ENCODE peak calls at places on chromosomes 12 and 14, in five cellular contexts. One of them, this sample, is unnamed.

GRCh38 chr12:82866946-82867345 is 180.2 kb downstream of the TMTC2 start:
- DNase-seq in sigmoid colon: no peak
- DNase-seq in fibroblast of villous mesenchyme: no peak
- DNase-seq in GM12865: no peak
- DNase-seq in A549: no peak
- DNase-seq in this sample: no peak

GRCh38 chr14:28163897-28164296 is 602.7 kb upstream of the FOXG1 start:
- DNase-seq in sigmoid colon: no peak
- DNase-seq in fibroblast of villous mesenchyme: no peak
- DNase-seq in GM12865: no peak
- DNase-seq in A549: no peak
- DNase-seq in this sample: no peak

GRCh38 chr12:51392556-51393237 is 1.5 kb upstream of the GALNT6 start:
- DNase-seq in sigmoid colon: no peak
- DNase-seq in fibroblast of villous mesenchyme: no peak
- DNase-seq in GM12865: peak
- DNase-seq in A549: no peak
- DNase-seq in this sample: no peak

GRCh38 chr14:51367600-51367931 is 127.5 kb downstream of the TMX1 start:
- DNase-seq in sigmoid colon: no peak
- DNase-seq in fibroblast of villous mesenchyme: peak
- DNase-seq in GM12865: no peak
- DNase-seq in A549: no peak
- DNase-seq in this sample: peak

GRCh38 chr14:58992935-58993334 is 195.5 kb upstream of the DAAM1 start:
- DNase-seq in sigmoid colon: no peak
- DNase-seq in fibroblast of villous mesenchyme: no peak
- DNase-seq in GM12865: no peak
- DNase-seq in A549: no peak
- DNase-seq in this sample: no peak

GRCh38 chr12:82120901-82121300 is 237.3 kb downstream of the CCDC59 start:
- DNase-seq in sigmoid colon: no peak
- DNase-seq in fibroblast of villous mesenchyme: no peak
- DNase-seq in GM12865: no peak
- DNase-seq in A549: no peak
- DNase-seq in this sample: no peak

GRCh38 chr12:2453076-2453806 is 341.5 kb upstream of the FKBP4 start:
- DNase-seq in sigmoid colon: peak
- DNase-seq in fibroblast of villous mesenchyme: no peak
- DNase-seq in GM12865: no peak
- DNase-seq in A549: no peak
- DNase-seq in this sample: no peak

GRCh38 chr12:65699251-65699650 is 125.0 kb upstream of the HMGA2 start:
- DNase-seq in sigmoid colon: no peak
- DNase-seq in fibroblast of villous mesenchyme: peak
- DNase-seq in GM12865: no peak
- DNase-seq in A549: no peak
- DNase-seq in this sample: peak

GRCh38 chr12:117590999-117591398 is 229.6 kb upstream of the NOS1 start:
- DNase-seq in sigmoid colon: no peak
- DNase-seq in fibroblast of villous mesenchyme: no peak
- DNase-seq in GM12865: no peak
- DNase-seq in A549: no peak
- DNase-seq in this sample: no peak

GRCh38 chr12:80794506-80794905 is 77.8 kb downstream of the MYF5 start:
- DNase-seq in sigmoid colon: no peak
- DNase-seq in fibroblast of villous mesenchyme: no peak
- DNase-seq in GM12865: no peak
- DNase-seq in A549: no peak
- DNase-seq in this sample: no peak

GRCh38 chr12:125180144-125180543 is 114.9 kb downstream of the AACS start:
- DNase-seq in sigmoid colon: no peak
- DNase-seq in fibroblast of villous mesenchyme: no peak
- DNase-seq in GM12865: no peak
- DNase-seq in A549: no peak
- DNase-seq in this sample: no peak

GRCh38 chr14:100019156-100019882 is 45.9 kb upstream of the EVL start:
- DNase-seq in sigmoid colon: no peak
- DNase-seq in fibroblast of villous mesenchyme: peak
- DNase-seq in GM12865: no peak
- DNase-seq in A549: peak
- DNase-seq in this sample: peak

GRCh38 chr12:1591029-1591428 is 3.4 kb downstream of the FBXL14 start:
- DNase-seq in sigmoid colon: no peak
- DNase-seq in fibroblast of villous mesenchyme: peak
- DNase-seq in GM12865: peak
- DNase-seq in A549: peak
- DNase-seq in this sample: peak

DNA sequence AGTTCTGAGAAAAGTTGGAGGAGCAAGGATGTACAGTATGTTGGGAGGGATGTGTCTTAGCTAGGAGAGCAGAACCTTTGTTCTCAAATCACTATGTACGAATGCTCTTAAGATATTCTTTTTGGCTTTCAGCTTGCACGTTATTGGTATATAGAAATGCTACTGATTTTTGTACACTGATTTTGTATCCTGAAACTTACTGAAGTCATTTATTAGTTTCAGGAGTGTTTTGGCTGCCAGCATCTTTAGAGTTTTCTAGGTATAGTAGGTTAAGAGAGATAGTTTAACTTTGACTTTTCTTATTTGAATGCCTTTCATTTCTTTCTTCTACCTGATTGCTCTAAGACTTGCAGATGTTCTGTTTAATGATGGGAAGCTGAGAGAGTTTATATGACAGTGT is 442.8 kb upstream of the FBXO33 start:
- DNase-seq in sigmoid colon: no peak
- DNase-seq in fibroblast of villous mesenchyme: no peak
- DNase-seq in GM12865: peak
- DNase-seq in A549: no peak
- DNase-seq in this sample: no peak
- H3K4me3 ChIP-seq in sigmoid colon: no peak
- H3K4me3 ChIP-seq in fibroblast of villous mesenchyme: no peak
- H3K4me3 ChIP-seq in GM12865: no peak
- H3K4me3 ChIP-seq in A549: no peak
- H3K4me3 ChIP-seq in this sample: no peak

DNA sequence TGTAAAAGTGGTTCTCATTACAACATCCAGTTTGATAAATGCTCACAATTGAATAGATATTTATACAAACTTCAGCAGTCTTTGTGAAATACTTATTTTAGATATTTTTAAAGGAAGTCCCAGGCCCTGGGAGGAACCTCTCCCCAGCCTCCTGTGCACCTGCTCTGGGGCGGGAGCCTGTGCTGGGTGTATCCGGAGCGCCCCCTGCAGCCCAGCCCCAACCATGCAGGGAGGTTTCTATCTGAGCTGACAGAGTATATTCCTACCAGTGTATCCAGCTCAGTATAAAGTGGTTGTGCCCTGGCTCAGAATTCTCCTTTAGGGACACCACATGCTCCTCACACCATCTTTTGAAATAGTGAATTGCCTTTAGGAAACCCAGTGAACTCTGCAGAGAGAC is 851.8 kb downstream of the TMEM121 start:
- DNase-seq in sigmoid colon: no peak
- DNase-seq in fibroblast of villous mesenchyme: no peak
- DNase-seq in GM12865: no peak
- DNase-seq in A549: no peak
- DNase-seq in this sample: no peak
- TF ChIP-seq CTCF in sigmoid colon: no peak
- TF ChIP-seq CTCF in fibroblast of villous mesenchyme: no peak
- TF ChIP-seq CTCF in GM12865: peak
- TF ChIP-seq CTCF in A549: no peak
- TF ChIP-seq CTCF in this sample: no peak

GRCh38 chr12:132583311-132583710 is 27.1 kb downstream of the LRCOL1 start:
- DNase-seq in sigmoid colon: no peak
- DNase-seq in fibroblast of villous mesenchyme: no peak
- DNase-seq in GM12865: no peak
- DNase-seq in A549: no peak
- DNase-seq in this sample: no peak

GRCh38 chr12:132583736-132584135 is 26.6 kb downstream of the LRCOL1 start:
- DNase-seq in sigmoid colon: no peak
- DNase-seq in fibroblast of villous mesenchyme: no peak
- DNase-seq in GM12865: no peak
- DNase-seq in A549: no peak
- DNase-seq in this sample: no peak

GRCh38 chr12:132582058-132582420 is 28.3 kb downstream of the LRCOL1 start:
- DNase-seq in sigmoid colon: no peak
- DNase-seq in fibroblast of villous mesenchyme: peak
- DNase-seq in GM12865: no peak
- DNase-seq in A549: no peak
- DNase-seq in this sample: no peak

GRCh38 chr12:132581348-132582057 is 28.9 kb downstream of the LRCOL1 start:
- DNase-seq in sigmoid colon: no peak
- DNase-seq in fibroblast of villous mesenchyme: no peak
- DNase-seq in GM12865: no peak
- DNase-seq in A549: no peak
- DNase-seq in this sample: no peak

GRCh38 chr12:132582582-132583279 is 27.7 kb downstream of the LRCOL1 start:
- DNase-seq in sigmoid colon: no peak
- DNase-seq in fibroblast of villous mesenchyme: no peak
- DNase-seq in GM12865: no peak
- DNase-seq in A549: no peak
- DNase-seq in this sample: no peak
- H3K4me3 ChIP-seq in sigmoid colon: peak
- H3K4me3 ChIP-seq in fibroblast of villous mesenchyme: peak
- H3K4me3 ChIP-seq in GM12865: no peak
- H3K4me3 ChIP-seq in A549: no peak
- H3K4me3 ChIP-seq in this sample: no peak

GRCh38 chr14:103296987-103297386 is 37.0 kb upstream of the EIF5 start:
- DNase-seq in sigmoid colon: peak
- DNase-seq in fibroblast of villous mesenchyme: no peak
- DNase-seq in GM12865: no peak
- DNase-seq in A549: no peak
- DNase-seq in this sample: no peak
- TF ChIP-seq CTCF in sigmoid colon: no peak
- TF ChIP-seq CTCF in fibroblast of villous mesenchyme: peak
- TF ChIP-seq CTCF in GM12865: no peak
- TF ChIP-seq CTCF in A549: no peak
- TF ChIP-seq CTCF in this sample: no peak

DNA sequence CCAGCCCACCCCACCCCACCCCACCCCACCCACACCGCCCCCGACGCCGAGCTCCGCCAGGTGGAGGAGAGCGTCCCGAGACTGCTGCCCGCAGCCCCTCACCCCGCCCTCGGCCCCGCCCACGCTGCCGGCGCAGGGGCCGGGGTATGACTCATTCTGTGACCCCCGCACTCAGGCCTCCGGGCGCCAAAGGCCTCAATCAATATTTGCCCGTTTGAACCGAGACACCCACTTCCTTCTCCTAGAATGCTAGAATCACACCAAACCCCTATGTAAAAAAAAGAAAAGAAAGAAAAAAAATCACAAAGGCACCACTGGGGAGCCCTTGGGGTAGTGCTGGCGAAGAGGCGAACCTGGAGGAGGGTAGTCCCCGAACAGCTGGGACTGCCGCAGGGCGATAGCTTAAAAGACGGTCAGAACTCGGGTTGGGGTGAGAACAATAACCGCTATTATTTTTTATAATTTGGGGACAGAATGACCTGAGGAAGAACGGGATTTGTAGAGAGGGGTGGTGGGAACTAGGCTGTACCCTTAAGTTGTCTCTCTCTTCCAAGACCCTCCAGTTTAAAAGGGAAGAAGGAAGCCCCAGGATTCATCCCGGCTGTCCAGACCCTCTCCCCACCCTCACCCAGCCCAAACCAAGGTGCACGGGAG is 894 bp downstream of the KRT8 start:
- DNase-seq in sigmoid colon: no peak
- DNase-seq in fibroblast of villous mesenchyme: peak
- DNase-seq in GM12865: peak
- DNase-seq in A549: peak
- DNase-seq in this sample: peak
- H3K4me3 ChIP-seq in sigmoid colon: peak
- H3K4me3 ChIP-seq in fibroblast of villous mesenchyme: peak
- H3K4me3 ChIP-seq in GM12865: no peak
- H3K4me3 ChIP-seq in A549: peak
- H3K4me3 ChIP-seq in this sample: peak

DNA sequence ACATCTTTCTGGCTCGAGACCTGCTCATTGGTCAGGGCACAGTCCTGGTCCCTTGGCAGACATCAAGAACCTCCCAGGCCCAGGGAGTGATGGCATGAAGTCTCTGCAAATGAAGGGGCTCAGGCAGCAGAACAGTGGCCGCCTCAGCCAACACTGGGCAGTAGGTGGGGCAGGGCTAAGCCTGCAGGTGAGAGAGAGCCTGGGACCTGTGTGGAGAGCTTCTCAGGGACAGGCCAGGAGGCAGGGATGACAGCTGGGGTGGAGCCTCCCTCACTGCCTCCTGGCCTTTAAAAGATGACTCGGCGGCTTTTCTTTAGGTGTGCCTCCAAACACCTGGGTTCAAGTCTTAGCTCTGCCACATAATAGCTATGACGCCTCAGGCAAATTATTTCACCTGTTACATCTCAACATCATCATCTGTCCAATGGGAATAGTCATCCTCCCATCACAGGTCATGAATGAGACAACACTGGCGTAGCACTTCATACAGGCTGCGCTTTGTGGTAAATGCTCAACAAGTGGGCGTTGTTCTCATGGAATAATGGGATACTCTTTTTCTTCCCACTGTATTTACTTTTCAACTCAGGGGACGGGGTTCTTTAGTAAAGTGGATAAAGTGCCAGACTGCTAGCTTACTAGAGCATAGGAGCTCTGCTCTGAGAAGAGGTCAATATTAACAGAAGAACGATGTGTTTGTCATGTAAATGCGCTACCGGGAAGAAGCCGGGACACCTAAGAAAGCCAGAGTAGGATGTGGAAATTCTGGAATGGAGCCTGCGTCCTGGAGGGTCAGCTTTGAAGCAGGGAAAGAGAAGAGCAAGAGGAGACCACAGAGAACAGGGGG is 277.4 kb downstream of the FOXN3 start:
- DNase-seq in sigmoid colon: no peak
- DNase-seq in fibroblast of villous mesenchyme: no peak
- DNase-seq in GM12865: no peak
- DNase-seq in A549: no peak
- DNase-seq in this sample: no peak
- TF ChIP-seq CTCF in sigmoid colon: no peak
- TF ChIP-seq CTCF in fibroblast of villous mesenchyme: no peak
- TF ChIP-seq CTCF in GM12865: no peak
- TF ChIP-seq CTCF in A549: no peak
- TF ChIP-seq CTCF in this sample: no peak

GRCh38 chr14:103022669-103023044 is 34.7 kb downstream of the CDC42BPB start:
- DNase-seq in sigmoid colon: no peak
- DNase-seq in fibroblast of villous mesenchyme: no peak
- DNase-seq in GM12865: no peak
- DNase-seq in A549: no peak
- DNase-seq in this sample: no peak

GRCh38 chr14:103020271-103020910 is 37.0 kb downstream of the CDC42BPB start:
- DNase-seq in sigmoid colon: no peak
- DNase-seq in fibroblast of villous mesenchyme: no peak
- DNase-seq in GM12865: no peak
- DNase-seq in A549: no peak
- DNase-seq in this sample: no peak

GRCh38 chr14:103023881-103024473 is 33.4 kb downstream of the CDC42BPB start:
- DNase-seq in sigmoid colon: no peak
- DNase-seq in fibroblast of villous mesenchyme: peak
- DNase-seq in GM12865: no peak
- DNase-seq in A549: no peak
- DNase-seq in this sample: peak

GRCh38 chr14:103019827-103020226 is 37.5 kb downstream of the CDC42BPB start:
- DNase-seq in sigmoid colon: no peak
- DNase-seq in fibroblast of villous mesenchyme: peak
- DNase-seq in GM12865: no peak
- DNase-seq in A549: no peak
- DNase-seq in this sample: peak

GRCh38 chr14:103021817-103022668 is 35.3 kb downstream of the CDC42BPB start:
- DNase-seq in sigmoid colon: no peak
- DNase-seq in fibroblast of villous mesenchyme: peak
- DNase-seq in GM12865: no peak
- DNase-seq in A549: no peak
- DNase-seq in this sample: peak
- H3K4me3 ChIP-seq in sigmoid colon: no peak
- H3K4me3 ChIP-seq in fibroblast of villous mesenchyme: no peak
- H3K4me3 ChIP-seq in GM12865: no peak
- H3K4me3 ChIP-seq in A549: no peak
- H3K4me3 ChIP-seq in this sample: no peak

This sample was measured in fibroblast of pulmonary artery.